ENCODE peak calls at places on chromosomes 11 and 22, in five cellular contexts. E is transverse colon, Q is heart right ventricle, G is tibial artery, P is lung. T is an unnamed sample.

GRCh38 chr11:78784321-78785061 is 209.8 kb upstream of the NARS2 start:
- DNase-seq in E (no peak), Q (no peak), G (no peak), P (no peak), T (no peak)

GRCh38 chr22:48268771-48269552 is 1506.5 kb downstream of the TBC1D22A start:
- DNase-seq in E (no peak), Q (no peak), G (no peak), P (peak; percentile 57), T (no peak)

GRCh38 chr22:29156507-29156906 is 49.2 kb upstream of the EMID1 start:
- DNase-seq in E (no peak), Q (no peak), G (no peak), P (no peak), T (peak; percentile 71)

GRCh38 chr11:99098751-99099150 is 78.0 kb downstream of the CNTN5 start:
- DNase-seq in E (no peak), Q (no peak), G (no peak), P (no peak), T (no peak)

GRCh38 chr11:17369685-17370243 is 18.2 kb downstream of the NCR3LG1 start:
- DNase-seq in E (no peak), Q (no peak), G (no peak), P (no peak), T (no peak)

GRCh38 chr11:123798513-123799252 is 7.5 kb downstream of the OR6M1 start:
- DNase-seq in E (no peak), Q (no peak), G (no peak), P (no peak), T (no peak)

GRCh38 chr22:19066531-19067271 is 55.5 kb downstream of the DGCR2 start:
- DNase-seq in E (no peak), Q (no peak), G (no peak), P (no peak), T (peak; percentile 44)

GRCh38 chr22:43490311-43490710 is 78.5 kb downstream of the MPPED1 start:
- DNase-seq in E (no peak), Q (no peak), G (no peak), P (no peak), T (no peak)

GRCh38 chr22:37827056-37827455 is 3.9 kb downstream of the GALR3 start:
- DNase-seq in E (no peak), Q (peak; percentile 69), G (peak; percentile 47), P (no peak), T (no peak)

GRCh38 chr11:20934521-20934920 is 265.1 kb downstream of the NELL1 start:
- DNase-seq in E (no peak), Q (no peak), G (no peak), P (no peak), T (no peak)

GRCh38 chr11:8989411-8989810 is 14.4 kb downstream of the NRIP3 start:
- DNase-seq in E (no peak), Q (no peak), G (no peak), P (no peak), T (no peak)

GRCh38 chr11:134754823-134755198 is 342.8 kb upstream of the B3GAT1 start:
- DNase-seq in E (no peak), Q (no peak), G (no peak), P (peak; percentile 24), T (no peak)

GRCh38 chr22:41355895-41356294 is 25.8 kb upstream of the TEF start:
- DNase-seq in E (no peak), Q (no peak), G (no peak), P (no peak), T (no peak)

GRCh38 chr11:13465909-13466371 is 2.9 kb upstream of the BTBD10 start:
- DNase-seq in E (no peak), Q (no peak), G (no peak), P (no peak), T (no peak)

GRCh38 chr11:13461291-13461690 is 1.7 kb downstream of the BTBD10 start:
- DNase-seq in E (no peak), Q (no peak), G (no peak), P (no peak), T (no peak)

GRCh38 chr11:13462928-13463778 is at the start of gene BTBD10:
- DNase-seq in E (peak; percentile 95), Q (peak; percentile 94), G (peak; percentile 90), P (peak; percentile 93), T (peak; percentile 98)

GRCh38 chr11:13463779-13464290 is 813 bp upstream of the BTBD10 start:
- DNase-seq in E (no peak), Q (no peak), G (no peak), P (no peak), T (no peak)

DNA sequence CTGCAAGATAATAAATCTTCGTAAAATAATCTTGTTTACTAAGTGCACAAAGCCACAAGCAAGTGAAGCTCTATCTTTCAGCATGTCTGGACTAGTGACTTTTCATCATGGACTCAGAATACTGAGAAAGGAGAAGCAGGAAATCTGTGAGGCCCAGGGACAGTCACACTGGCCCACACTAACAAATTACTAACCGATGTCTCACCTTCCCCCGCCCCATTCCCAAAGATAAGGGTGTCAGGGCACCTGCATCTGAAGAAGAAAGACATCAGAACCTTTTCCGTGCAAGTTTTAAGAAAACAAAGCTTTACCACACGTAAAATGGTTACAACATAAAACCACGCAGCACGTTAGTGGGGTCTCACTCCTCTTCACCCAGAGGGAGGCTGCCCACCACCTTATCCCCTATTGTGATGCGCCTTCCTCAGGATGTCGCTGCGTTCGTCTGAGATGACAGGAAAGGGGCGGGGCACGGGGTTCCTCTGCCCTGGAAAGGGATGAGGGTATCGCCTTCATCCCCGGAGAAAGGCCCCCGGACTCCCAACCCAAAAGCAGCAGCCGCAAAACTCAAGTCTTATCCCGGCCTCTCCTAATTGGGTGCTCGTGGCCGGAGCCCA is 603 bp downstream of the BTBD10 start:
- DNase-seq in E (peak; percentile 78), Q (peak; percentile 59), G (peak; percentile 60), P (peak; percentile 62), T (no peak)
- H3K27ac ChIP-seq in E (peak overlapping the region; percentile 93), Q (peak overlapping the region; percentile 91), G (peak overlapping the region; percentile 83), P (peak overlapping the region; percentile 95), T (peak overlapping the region; percentile 90)

GRCh38 chr11:119365071-119365591 is 16.4 kb downstream of the USP2 start:
- DNase-seq in E (no peak), Q (no peak), G (no peak), P (no peak), T (peak; percentile 49)

GRCh38 chr11:119368121-119369034 is 13.1 kb downstream of the USP2 start:
- DNase-seq in E (peak; percentile 89), Q (peak; percentile 83), G (no peak), P (no peak), T (peak; percentile 54)

GRCh38 chr11:119366690-119367620 is 14.5 kb downstream of the USP2 start:
- DNase-seq in E (no peak), Q (no peak), G (no peak), P (no peak), T (peak; percentile 18)

GRCh38 chr11:119369035-119369925 is 12.2 kb downstream of the USP2 start:
- DNase-seq in E (peak; percentile 66), Q (no peak), G (no peak), P (no peak), T (no peak)

DNA sequence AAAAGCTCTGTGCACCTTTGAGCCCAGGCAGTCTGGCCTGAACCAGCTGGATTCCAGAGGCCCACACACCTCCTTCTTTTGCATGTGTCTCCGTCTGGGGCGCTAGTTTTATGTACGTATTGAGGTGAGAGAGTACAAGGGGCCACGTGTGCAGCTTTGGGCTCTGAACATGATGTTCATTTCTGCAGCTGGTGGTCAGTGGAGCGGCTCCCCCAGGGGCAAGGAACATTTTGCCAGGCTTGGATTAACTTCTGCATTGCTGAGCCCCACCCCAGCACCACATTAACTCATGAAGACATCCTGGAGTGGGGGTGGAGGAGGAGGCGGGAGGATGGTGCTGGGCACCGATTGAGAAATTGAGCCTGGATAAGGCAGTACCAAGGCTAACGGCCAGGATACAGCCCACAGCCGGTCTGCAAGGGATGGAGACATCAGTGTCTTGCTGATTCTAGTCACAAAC is 13.8 kb downstream of the USP2 start:
- DNase-seq in E (no peak), Q (no peak), G (no peak), P (no peak), T (peak; percentile 31)
- H3K4me1 ChIP-seq in E (peaks cover 83% of the 10 kb centered on the region), Q (peaks cover 97% of the 10 kb centered on the region), G (no peaks in the 10 kb centered on the region), P (peaks cover 4% of the 10 kb centered on the region), T (peaks cover 20% of the 10 kb centered on the region)

GRCh38 chr11:106974831-106975230 is 43.4 kb downstream of the GUCY1A2 start:
- DNase-seq in E (no peak), Q (no peak), G (no peak), P (no peak), T (no peak)
- TF ChIP-seq CTCF in E (no peak), Q (no peak), G (no peak), P (no peak), T (no peak)

GRCh38 chr11:10017050-10017449 is 277.0 kb downstream of the SBF2 start:
- DNase-seq in E (no peak), Q (no peak), G (no peak), P (no peak), T (no peak)

GRCh38 chr11:10019906-10020682 is 273.9 kb downstream of the SBF2 start:
- DNase-seq in E (peak; percentile 41), Q (no peak), G (peak; percentile 22), P (no peak), T (no peak)

GRCh38 chr11:10023202-10023601 is 270.8 kb downstream of the SBF2 start:
- DNase-seq in E (no peak), Q (no peak), G (no peak), P (no peak), T (no peak)

GRCh38 chr11:10022764-10023163 is 271.3 kb downstream of the SBF2 start:
- DNase-seq in E (no peak), Q (no peak), G (no peak), P (no peak), T (no peak)

DNA sequence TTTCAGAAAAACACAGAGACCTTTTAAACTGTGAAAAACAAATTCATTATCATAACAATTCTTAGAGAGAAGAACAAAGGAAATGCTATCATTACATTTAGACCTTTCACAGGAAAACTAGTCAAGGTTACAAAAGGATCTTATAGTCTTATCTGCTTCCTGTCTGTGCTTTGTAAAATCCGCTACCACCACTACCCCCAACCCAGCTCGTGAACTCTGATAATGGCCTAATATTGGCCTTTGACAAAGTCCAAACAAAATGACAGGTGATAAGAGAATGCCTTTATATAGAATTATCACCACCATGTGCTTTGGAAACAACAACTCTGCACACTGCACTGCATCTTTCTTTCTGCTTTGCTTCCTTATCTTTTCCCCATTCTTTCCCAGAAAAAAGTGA is 272.5 kb downstream of the SBF2 start:
- DNase-seq in E (no peak), Q (no peak), G (no peak), P (no peak), T (no peak)
- H3K27ac ChIP-seq in E (no peak overlapping the region), Q (no peak overlapping the region), G (no peak overlapping the region), P (no peak overlapping the region), T (no peak overlapping the region)

GRCh38 chr11:59008942-59009341 is 69.7 kb downstream of the GLYATL1 start:
- DNase-seq in E (no peak), Q (no peak), G (no peak), P (no peak), T (no peak)

GRCh38 chr11:59012106-59012941 is 73.0 kb downstream of the GLYATL1 start:
- DNase-seq in E (no peak), Q (no peak), G (no peak), P (no peak), T (peak; percentile 57)

GRCh38 chr11:59011672-59012071 is 72.4 kb downstream of the GLYATL1 start:
- DNase-seq in E (no peak), Q (no peak), G (no peak), P (no peak), T (no peak)

GRCh38 chr11:59010693-59011092 is 71.4 kb downstream of the GLYATL1 start:
- DNase-seq in E (no peak), Q (no peak), G (no peak), P (no peak), T (no peak)

GRCh38 chr11:59009661-59010060 is 70.4 kb downstream of the GLYATL1 start:
- DNase-seq in E (no peak), Q (no peak), G (no peak), P (no peak), T (no peak)
- H3K4me1 ChIP-seq in E (no peaks in the 10 kb centered on the region), Q (peaks cover 11% of the 10 kb centered on the region), G (no peaks in the 10 kb centered on the region), P (no peaks in the 10 kb centered on the region), T (peaks cover 3% of the 10 kb centered on the region)